ENCODE peak calls at places on chromosomes 7 and 10, in four cellular contexts. P is fibroblast of mammary gland, N is GM13977, X is upper lobe of right lung. W is an unnamed sample.

GRCh38 chr7:45048748-45049147 is 40.0 kb downstream of the NACAD start:
- DNase-seq in P (peak), X (no peak), N (no peak), W (no peak)

GRCh38 chr7:157281221-157281998 is 55.4 kb upstream of the DNAJB6 start:
- DNase-seq in P (no peak), X (no peak), N (no peak), W (peak)

GRCh38 chr7:158097511-158098124 is 490.0 kb downstream of the PTPRN2 start:
- DNase-seq in N (no peak), X (peak), P (no peak), W (no peak)

GRCh38 chr7:100583132-100584045 is 2.5 kb downstream of the LRCH4 start:
- DNase-seq in P (peak), X (peak), N (peak), W (peak)

GRCh38 chr10:126905776-126906703 is 812 bp downstream of the DOCK1 start:
- DNase-seq in N (no peak), P (no peak), X (peak), W (no peak)

GRCh38 chr7:111363099-111363498 is 199.2 kb downstream of the IMMP2L start:
- DNase-seq in N (no peak), X (no peak), P (peak), W (no peak)

GRCh38 chr10:93219347-93219746 is 145.7 kb downstream of the CYP26A1 start:
- DNase-seq in X (no peak), N (no peak), P (no peak), W (no peak)

GRCh38 chr10:1345368-1345767 is 289.2 kb downstream of the WDR37 start:
- DNase-seq in P (no peak), N (no peak), X (no peak), W (no peak)

GRCh38 chr10:121073743-121074142 is 222.6 kb downstream of the WDR11 start:
- DNase-seq in N (no peak), P (no peak), X (no peak), W (no peak)

GRCh38 chr10:79052311-79053080 is 16.3 kb upstream of the ZMIZ1 start:
- DNase-seq in X (peak), N (no peak), P (no peak), W (no peak)

GRCh38 chr7:139807009-139807408 is 22.1 kb upstream of the TBXAS1 start:
- DNase-seq in P (no peak), N (no peak), X (no peak), W (no peak)

GRCh38 chr7:123242467-123243097 is 42.8 kb upstream of the SLC13A1 start:
- DNase-seq in X (no peak), N (no peak), P (no peak), W (no peak)

GRCh38 chr10:44988957-44989620 is 10.5 kb upstream of the DEPP1 start:
- DNase-seq in P (no peak), X (no peak), N (no peak), W (no peak)

GRCh38 chr10:6228010-6228511 is 25.3 kb downstream of the PFKFB3 start:
- DNase-seq in N (no peak), X (no peak), P (peak), W (no peak)

GRCh38 chr7:117186218-117186617 is 136.6 kb downstream of the WNT2 start:
- DNase-seq in N (no peak), P (no peak), X (no peak), W (no peak)

GRCh38 chr10:79445217-79445707 is at the start of gene ZCCHC24:
- DNase-seq in P (no peak), X (peak), N (peak), W (peak)

GRCh38 chr7:95927781-95928180 is 155.4 kb downstream of the DYNC1I1 start:
- DNase-seq in N (no peak), P (no peak), X (no peak), W (no peak)

GRCh38 chr10:51397695-51398094 is 301.7 kb downstream of the CSTF2T start:
- DNase-seq in P (peak), N (no peak), X (no peak), W (no peak)

GRCh38 chr7:108367946-108368345 is 88.3 kb downstream of the NRCAM start:
- DNase-seq in X (no peak), P (no peak), N (no peak), W (no peak)

GRCh38 chr10:131726460-131726861 is 174.3 kb upstream of the PPP2R2D start:
- DNase-seq in P (no peak), N (no peak), X (peak), W (no peak)

GRCh38 chr7:157560258-157560654 is 223.5 kb downstream of the DNAJB6 start:
- DNase-seq in P (no peak), N (no peak), X (peak), W (no peak)

GRCh38 chr7:155790666-155791065 is 21.6 kb downstream of the SHH start:
- DNase-seq in X (no peak), P (no peak), N (no peak), W (no peak)

GRCh38 chr7:44448922-44449321 is 41.5 kb downstream of the NUDCD3 start:
- DNase-seq in N (no peak), P (no peak), X (no peak), W (no peak)

GRCh38 chr7:418636-419280 is 100.9 kb downstream of the PDGFA start:
- DNase-seq in N (no peak), P (no peak), X (peak), W (no peak)

GRCh38 chr7:55977831-55978230 is 13.4 kb downstream of the NIPSNAP2 start:
- DNase-seq in N (no peak), P (no peak), X (no peak), W (no peak)

GRCh38 chr10:3324572-3324971 is 152.0 kb upstream of the PITRM1 start:
- DNase-seq in P (no peak), N (no peak), X (no peak), W (no peak)

GRCh38 chr7:95897557-95898183 is 125.3 kb downstream of the DYNC1I1 start:
- DNase-seq in X (no peak), P (no peak), N (no peak), W (no peak)

GRCh38 chr10:60385399-60385738 is 4.3 kb downstream of the ANK3 start:
- DNase-seq in N (no peak), X (no peak), P (no peak), W (no peak)

GRCh38 chr7:27161721-27162547 is 3.4 kb downstream of the HOXA9 start:
- DNase-seq in X (peak), P (peak), N (no peak), W (no peak)

GRCh38 chr10:33798754-33799153 is 464.3 kb upstream of the NRP1 start:
- DNase-seq in X (no peak), N (no peak), P (no peak), W (no peak)

GRCh38 chr7:93902777-93903423 is 3.5 kb upstream of the GNGT1 start:
- DNase-seq in X (no peak), P (peak), N (no peak), W (peak)

GRCh38 chr10:91944880-91945630 is 21.5 kb downstream of the BTAF1 start:
- DNase-seq in P (peak), X (no peak), N (no peak), W (no peak)

GRCh38 chr10:6473901-6474370 is 106.1 kb downstream of the PRKCQ start:
- DNase-seq in N (peak), X (no peak), P (no peak), W (peak)

GRCh38 chr7:141118809-141119586 is 45.1 kb downstream of the TMEM178B start:
- DNase-seq in X (no peak), P (no peak), N (no peak), W (no peak)

GRCh38 chr7:158167373-158167772 is 420.2 kb downstream of the PTPRN2 start:
- DNase-seq in X (no peak), P (no peak), N (no peak), W (no peak)

DNA sequence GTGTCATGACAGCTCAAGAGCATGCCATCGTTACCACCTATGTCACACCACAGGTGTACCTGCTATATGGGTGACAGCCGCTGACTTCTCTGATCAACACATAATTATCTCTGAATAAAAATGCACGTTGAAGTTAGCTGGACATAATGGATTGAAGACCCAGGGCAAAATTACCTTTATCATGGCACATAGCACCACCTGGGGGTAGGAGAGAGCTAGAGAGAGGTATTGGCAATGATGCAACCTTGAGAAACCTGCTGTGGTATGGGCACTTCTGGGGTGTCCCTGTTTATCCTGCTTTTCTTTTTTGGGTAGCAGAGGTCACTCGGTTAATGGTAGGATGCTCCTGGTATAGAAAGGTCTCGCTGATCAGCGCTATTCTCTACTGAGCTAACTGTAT is 323.3 kb downstream of the TFEC start:
- DNase-seq in N (peak), X (no peak), P (peak), W (no peak)
- TF ChIP-seq CTCF in N (peak), X (peak), P (peak), W (no peak)

GRCh38 chr7:146176790-146177189 is 60.2 kb downstream of the CNTNAP2 start:
- DNase-seq in X (no peak), P (no peak), N (no peak), W (no peak)

GRCh38 chr7:146172112-146172511 is 55.5 kb downstream of the CNTNAP2 start:
- DNase-seq in P (peak), N (no peak), X (no peak), W (no peak)

DNA sequence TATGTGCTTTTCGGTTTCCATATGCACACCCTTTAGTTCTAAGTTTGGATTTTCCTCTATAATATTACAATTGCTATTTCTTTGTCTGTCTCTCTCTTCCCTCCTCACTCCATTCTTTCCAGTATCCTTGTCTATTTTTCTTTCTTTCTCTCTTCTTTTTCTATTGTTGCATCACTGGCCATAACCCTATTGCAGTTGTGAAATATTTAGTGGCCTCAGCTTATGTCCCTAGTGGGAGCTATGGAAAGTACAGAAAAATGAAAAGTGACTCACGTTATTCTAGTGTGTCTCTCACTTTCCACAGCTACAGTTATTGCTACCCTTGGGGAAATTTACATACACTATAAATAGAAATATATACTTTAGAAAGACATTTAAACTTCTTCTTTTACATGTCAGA is 59.1 kb downstream of the CNTNAP2 start:
- DNase-seq in N (no peak), P (no peak), X (no peak), W (no peak)
- TF ChIP-seq CTCF in N (no peak), P (no peak), X (no peak), W (no peak)

GRCh38 chr7:2431260-2431867 is 28.0 kb downstream of the CHST12 start:
- DNase-seq in N (no peak), X (no peak), P (no peak), W (peak)
- TF ChIP-seq CTCF in N (peak), X (peak), P (peak), W (peak)

GRCh38 chr7:30396379-30396778 is 82.2 kb downstream of the NOD1 start:
- DNase-seq in X (no peak), P (peak), N (no peak), W (no peak)
- TF ChIP-seq CTCF in X (no peak), P (peak), N (peak), W (no peak)

GRCh38 chr7:74253331-74253730 is 868 bp downstream of the RFC2 start:
- DNase-seq in X (no peak), P (no peak), N (no peak), W (no peak)

GRCh38 chr7:74254858-74255379 is 720 bp upstream of the RFC2 start:
- DNase-seq in P (no peak), X (no peak), N (no peak), W (no peak)

GRCh38 chr7:74252893-74253292 is 1.3 kb downstream of the RFC2 start:
- DNase-seq in N (no peak), X (no peak), P (no peak), W (no peak)

GRCh38 chr7:74256446-74257408 is 2.5 kb upstream of the RFC2 start:
- DNase-seq in X (no peak), P (peak), N (no peak), W (no peak)

GRCh38 chr7:74253975-74254857 is at the start of gene RFC2:
- DNase-seq in X (peak), P (peak), N (peak), W (peak)
- TF ChIP-seq CTCF in X (peak), P (no peak), N (no peak), W (no peak)

GRCh38 chr10:23338155-23338828 is 6.3 kb downstream of the C10orf67 start:
- DNase-seq in X (no peak), P (peak), N (no peak), W (no peak)
- TF ChIP-seq CTCF in X (no peak), P (peak), N (no peak), W (no peak)

GRCh38 chr10:75995041-75995430 is 563.6 kb downstream of the LRMDA start:
- DNase-seq in N (no peak), P (no peak), X (no peak), W (no peak)
- TF ChIP-seq CTCF in N (no peak), P (no peak), X (no peak), W (no peak)

GRCh38 chr7:57868771-57869483 is 418.9 kb downstream of the ZNF716 start:
- DNase-seq in X (no peak), N (no peak), P (no peak), W (peak)

GRCh38 chr7:57867884-57868701 is 418.1 kb downstream of the ZNF716 start:
- DNase-seq in P (no peak), N (no peak), X (no peak), W (peak)
- TF ChIP-seq CTCF in P (no peak), N (no peak), X (no peak), W (no peak)

GRCh38 chr10:75234017-75234682 is 1.6 kb downstream of the COMTD1 start:
- DNase-seq in P (peak), X (peak), N (peak), W (peak)
- TF ChIP-seq CTCF in P (no peak), X (no peak), N (no peak), W (no peak)

W was measured in GM20000.